ENCODE peak calls at places on chromosomes 5 and 9, in ten cellular contexts. L is left ventricle myocardium superior; S is activated T-cell treated with anti-CD3 and anti-CD28 coated beads, Interleukin-2, amount 50 U/mL, for 72 hours; D is body of pancreas; E is T-helper 17 cell; F is lung; Z is stimulated activated naive B cell treated with anti-CD40 and anti-IgM and Interleukin-4, amounts not matched to agents 10 μg/mL and 1 μg/mL and 100 μg/mL, for 72 hours; I is RWPE2; U is stimulated activated naive CD8-positive, alpha-beta T cell treated with anti-CD3 and anti-CD28 coated beads, Interleukin-15, Interleukin-2, amounts not matched to agents 100 U/mL and 50 U/mL, for 24 hours; W is mucosa of descending colon. P is an unnamed sample.

GRCh38 chr5:148873120-148873519 is 46.7 kb downstream of the ADRB2 start:
- ATAC-seq in L (peak; percentile 70), S (no peak), D (no peak), E (no peak), F (no peak), Z (no peak), I (no peak), U (no peak), W (no peak), P (no peak)

GRCh38 chr5:35815089-35815936 is 41.4 kb upstream of the IL7R start:
- ATAC-seq in L (no peak), S (peak; percentile 22), D (no peak), E (peak; percentile 29), F (no peak), Z (peak; percentile 38), I (peak; percentile 53), U (peak; percentile 48), W (peak; percentile 50), P (no peak)

GRCh38 chr5:176133289-176133870 is 104.8 kb upstream of the SIMC1 start:
- ATAC-seq in L (no peak), S (peak; percentile 74), D (no peak), E (peak; percentile 70), F (no peak), Z (peak; percentile 63), I (peak; percentile 66), U (peak; percentile 61), W (peak; percentile 18), P (peak; percentile 47)

GRCh38 chr5:146828385-146828784 is 50.2 kb downstream of the PPP2R2B start:
- ATAC-seq in L (no peak), S (no peak), D (no peak), E (no peak), F (no peak), Z (no peak), I (no peak), U (no peak), W (no peak), P (no peak)

GRCh38 chr5:93235751-93236150 is 345.3 kb downstream of the NR2F1-AS1 start:
- ATAC-seq in L (no peak), S (no peak), D (no peak), E (no peak), F (no peak), Z (no peak), I (no peak), U (no peak), W (no peak), P (no peak)

GRCh38 chr9:114501786-114502682 is 3.2 kb downstream of the WHRN start:
- ATAC-seq in L (no peak), S (peak; percentile 21), D (no peak), E (no peak), F (no peak), Z (no peak), I (peak; percentile 22), U (no peak), W (peak; percentile 3), P (no peak)

GRCh38 chr5:127839496-127840197 is 136.5 kb downstream of the CCDC192 start:
- ATAC-seq in L (no peak), S (no peak), D (no peak), E (no peak), F (no peak), Z (peak; percentile 68), I (no peak), U (no peak), W (no peak), P (peak; percentile 8)

GRCh38 chr9:68546596-68547390 is 6.1 kb upstream of the TMEM252 start:
- ATAC-seq in L (peak; percentile 75), S (no peak), D (no peak), E (peak; percentile 69), F (peak; percentile 58), Z (peak; percentile 93), I (no peak), U (no peak), W (peak; percentile 69), P (peak; percentile 93)

GRCh38 chr9:113499876-113500497 is 36.5 kb downstream of the RGS3 start:
- ATAC-seq in L (no peak), S (peak; percentile 32), D (no peak), E (no peak), F (no peak), Z (peak; percentile 29), I (no peak), U (peak; percentile 87), W (no peak), P (no peak)

GRCh38 chr5:176996780-176997179 is 9.8 kb downstream of the UIMC1 start:
- ATAC-seq in L (no peak), S (peak; percentile 1), D (no peak), E (no peak), F (no peak), Z (no peak), I (peak; percentile 46), U (no peak), W (no peak), P (no peak)

GRCh38 chr5:134071850-134072207 is 42.7 kb upstream of the TCF7 start:
- ATAC-seq in L (no peak), S (no peak), D (no peak), E (no peak), F (no peak), Z (peak; percentile 19), I (no peak), U (no peak), W (no peak), P (peak; percentile 4)

GRCh38 chr9:137497921-137498719 is 39.0 kb upstream of the NSMF start:
- ATAC-seq in L (no peak), S (no peak), D (no peak), E (no peak), F (no peak), Z (no peak), I (no peak), U (no peak), W (no peak), P (no peak)

GRCh38 chr9:135772056-135773042 is 70.4 kb downstream of the KCNT1 start:
- ATAC-seq in L (no peak), S (no peak), D (no peak), E (no peak), F (no peak), Z (peak; percentile 57), I (no peak), U (peak; percentile 28), W (no peak), P (no peak)

GRCh38 chr5:73119492-73120157 is 750 bp upstream of the TMEM171 start:
- ATAC-seq in L (no peak), S (peak; percentile 72), D (peak; percentile 45), E (peak; percentile 73), F (no peak), Z (peak; percentile 68), I (no peak), U (peak; percentile 48), W (peak; percentile 69), P (no peak)

GRCh38 chr5:150189728-150190502 is at the start of gene SLC6A7:
- ATAC-seq in L (peak; percentile 34), S (no peak), D (no peak), E (no peak), F (no peak), Z (no peak), I (peak; percentile 22), U (no peak), W (peak; percentile 49), P (no peak)

GRCh38 chr9:129102791-129103594 is 7.6 kb downstream of the CRAT start:
- ATAC-seq in L (peak; percentile 70), S (peak; percentile 33), D (peak; percentile 69), E (no peak), F (peak; percentile 42), Z (peak; percentile 76), I (peak; percentile 92), U (no peak), W (peak; percentile 88), P (no peak)

GRCh38 chr5:128579669-128580068 is 41.6 kb upstream of the FBN2 start:
- ATAC-seq in L (no peak), S (no peak), D (no peak), E (no peak), F (no peak), Z (no peak), I (peak; percentile 47), U (no peak), W (no peak), P (no peak)

GRCh38 chr9:33927694-33928093 is 110.7 kb downstream of the UBE2R2 start:
- ATAC-seq in L (no peak), S (no peak), D (no peak), E (no peak), F (no peak), Z (no peak), I (no peak), U (no peak), W (no peak), P (no peak)

GRCh38 chr9:37904647-37905505 is 949 bp upstream of the SLC25A51 start:
- ATAC-seq in L (peak; percentile 38), S (no peak), D (no peak), E (no peak), F (no peak), Z (no peak), I (peak; percentile 18), U (no peak), W (peak; percentile 9), P (no peak)

GRCh38 chr5:139385061-139385889 is 2.2 kb upstream of the SLC23A1 start:
- ATAC-seq in L (peak; percentile 39), S (peak; percentile 12), D (peak; percentile 37), E (peak; percentile 40), F (no peak), Z (no peak), I (peak; percentile 51), U (no peak), W (peak; percentile 45), P (no peak)

GRCh38 chr5:90878081-90878480 is 319.5 kb downstream of the ADGRV1 start:
- ATAC-seq in L (peak; percentile 53), S (no peak), D (peak; percentile 38), E (no peak), F (peak; percentile 54), Z (no peak), I (no peak), U (no peak), W (peak; percentile 51), P (no peak)

GRCh38 chr5:53263151-53263550 is 153.6 kb upstream of the MOCS2 start:
- ATAC-seq in L (no peak), S (no peak), D (no peak), E (no peak), F (no peak), Z (no peak), I (no peak), U (no peak), W (no peak), P (no peak)

GRCh38 chr5:133746834-133747233 is 134.5 kb upstream of the FSTL4 start:
- ATAC-seq in L (no peak), S (no peak), D (no peak), E (no peak), F (no peak), Z (no peak), I (no peak), U (no peak), W (no peak), P (no peak)

GRCh38 chr5:113340537-113340936 is 94.3 kb downstream of the TSSK1B start:
- ATAC-seq in L (peak; percentile 12), S (no peak), D (no peak), E (no peak), F (no peak), Z (no peak), I (no peak), U (no peak), W (no peak), P (no peak)

P was measured in stimulated activated memory B cell treated with anti-CD40 and anti-IgM and Interleukin-4, amounts not matched to agents 10 μg/mL and 1 μg/mL and 100 μg/mL, for 72 hours.